ENCODE peak calls at places on chromosome 11, in five cellular contexts. Z is stimulated activated CD8-positive, alpha-beta memory T cell treated with anti-CD3 and anti-CD28 coated beads, Interleukin-12 subunit alpha, Interleukin-12 subunit beta, amount 100 ng/mL, for 4 hours; I is activated naive CD8-positive, alpha-beta T cell treated with anti-CD3 and anti-CD28 coated beads, Interleukin-2, amount 50 U/mL, for 24 hours; H is CD8-positive, alpha-beta memory T cell; F is GM12865. K is an unnamed sample.

GRCh38 chr11:9594267-9595046 is 21.0 kb downstream of the WEE1 start:
- DNase-seq in Z (no peak), I (no peak), H (no peak), F (no peak), K (no peak)

GRCh38 chr11:19889531-19889930 is 176.9 kb downstream of the NAV2 start:
- DNase-seq in Z (no peak), I (no peak), H (no peak), F (no peak), K (no peak)

GRCh38 chr11:9170450-9170849 is 79.1 kb upstream of the SCUBE2 start:
- DNase-seq in Z (no peak), I (no peak), H (no peak), F (no peak), K (no peak)

GRCh38 chr11:89293966-89294679 is 116.4 kb downstream of the TYR start:
- DNase-seq in Z (no peak), I (no peak), H (no peak), F (no peak), K (no peak)

GRCh38 chr11:34366522-34366921 is 8.7 kb upstream of the ABTB2 start:
- DNase-seq in Z (no peak), I (no peak), H (no peak), F (peak), K (no peak)

GRCh38 chr11:128933481-128934178 is 9.0 kb downstream of the TP53AIP1 start:
- DNase-seq in Z (no peak), I (no peak), H (no peak), F (no peak), K (peak)

GRCh38 chr11:102115557-102115956 is 5.3 kb downstream of the YAP1 start:
- DNase-seq in Z (no peak), I (no peak), H (no peak), F (no peak), K (no peak)

GRCh38 chr11:70437111-70437784 is 38.9 kb downstream of the CTTN start:
- DNase-seq in Z (no peak), I (no peak), H (no peak), F (peak), K (no peak)

GRCh38 chr11:93001812-93002211 is 32.4 kb downstream of the MTNR1B start:
- DNase-seq in Z (no peak), I (no peak), H (no peak), F (no peak), K (no peak)

GRCh38 chr11:62553839-62554361 is 7.3 kb upstream of the AHNAK start:
- DNase-seq in Z (no peak), I (no peak), H (no peak), F (no peak), K (no peak)

GRCh38 chr11:131815631-131816030 is 445.2 kb downstream of the NTM start:
- DNase-seq in Z (no peak), I (no peak), H (no peak), F (no peak), K (no peak)

GRCh38 chr11:20058749-20059458 is 101.4 kb downstream of the DBX1 start:
- DNase-seq in Z (no peak), I (no peak), H (no peak), F (no peak), K (no peak)

GRCh38 chr11:126281245-126281644 is 1.6 kb upstream of the TIRAP start:
- DNase-seq in Z (no peak), I (no peak), H (no peak), F (no peak), K (no peak)

GRCh38 chr11:67544591-67545242 is 21.5 kb upstream of the CABP2 start:
- DNase-seq in Z (no peak), I (no peak), H (no peak), F (no peak), K (no peak)

GRCh38 chr11:57358543-57358961 is 20.4 kb downstream of the P2RX3 start:
- DNase-seq in Z (no peak), I (no peak), H (no peak), F (no peak), K (no peak)

GRCh38 chr11:33052241-33052640 is 12.9 kb downstream of the TCP11L1 start:
- DNase-seq in Z (no peak), I (no peak), H (no peak), F (no peak), K (no peak)

GRCh38 chr11:2891291-2891690 is 5.7 kb upstream of the CDKN1C start:
- DNase-seq in Z (no peak), I (no peak), H (no peak), F (no peak), K (no peak)

GRCh38 chr11:79406376-79406775 is 34.5 kb downstream of the TENM4 start:
- DNase-seq in Z (no peak), I (no peak), H (no peak), F (peak), K (no peak)

GRCh38 chr11:13786688-13787087 is 118.2 kb downstream of the FAR1 start:
- DNase-seq in Z (no peak), I (no peak), H (no peak), F (no peak), K (no peak)

GRCh38 chr11:129938764-129939163 is 43.4 kb upstream of the NFRKB start:
- DNase-seq in Z (no peak), I (no peak), H (no peak), F (no peak), K (no peak)

GRCh38 chr11:64856382-64857227 is 12.2 kb upstream of the CDC42BPG start:
- DNase-seq in Z (no peak), I (peak), H (no peak), F (peak), K (no peak)

GRCh38 chr11:47355283-47356128 is 3.0 kb upstream of the MYBPC3 start:
- DNase-seq in Z (no peak), I (peak), H (no peak), F (peak), K (peak)

GRCh38 chr11:120883404-120884135 is 140.3 kb upstream of the TBCEL start:
- DNase-seq in Z (no peak), I (no peak), H (no peak), F (no peak), K (no peak)

GRCh38 chr11:17508816-17509215 is 32.2 kb upstream of the ABCC8 start:
- DNase-seq in Z (no peak), I (no peak), H (no peak), F (no peak), K (no peak)

GRCh38 chr11:66317766-66318575 is 1.1 kb upstream of the CD248 start:
- DNase-seq in Z (no peak), I (peak), H (peak), F (peak), K (no peak)

K was measured in DMS 273 treated with DMSO at 0.1 percent for 48 hours.